ENCODE peak calls at places on chromosomes 4 and X, in five cellular contexts. One of them, this sample, is unnamed. For H3K27me3, the result is how much of the 10 kb centered on the place peaks cover.

GRCh38 chr4:188986271-188986689 is 847.0 kb downstream of the TRIML1 start:
- DNase-seq in HCT116: no peak
- DNase-seq in GM23248: peak
- DNase-seq in IMR-90: peak
- DNase-seq in neural progenitor cell: no peak
- DNase-seq in this sample: no peak

GRCh38 chrX:141652315-141652714 is 46.2 kb downstream of the SPANXD start:
- DNase-seq in HCT116: no peak
- DNase-seq in GM23248: no peak
- DNase-seq in IMR-90: no peak
- DNase-seq in neural progenitor cell: no peak
- DNase-seq in this sample: no peak

GRCh38 chr4:184801781-184802180 is 24.0 kb downstream of the ACSL1 start:
- DNase-seq in HCT116: no peak
- DNase-seq in GM23248: peak
- DNase-seq in IMR-90: peak
- DNase-seq in neural progenitor cell: no peak
- DNase-seq in this sample: no peak

GRCh38 chr4:158161561-158162354 is 11.1 kb downstream of the GASK1B start:
- DNase-seq in HCT116: peak
- DNase-seq in GM23248: peak
- DNase-seq in IMR-90: peak
- DNase-seq in neural progenitor cell: peak
- DNase-seq in this sample: no peak

GRCh38 chr4:22190855-22191254 is 242.3 kb upstream of the KCNIP4 start:
- DNase-seq in HCT116: no peak
- DNase-seq in GM23248: peak
- DNase-seq in IMR-90: peak
- DNase-seq in neural progenitor cell: no peak
- DNase-seq in this sample: no peak

GRCh38 chrX:47247999-47248320 is 15.2 kb downstream of the USP11 start:
- DNase-seq in HCT116: no peak
- DNase-seq in GM23248: no peak
- DNase-seq in IMR-90: no peak
- DNase-seq in neural progenitor cell: no peak
- DNase-seq in this sample: no peak

GRCh38 chr4:120858776-120859175 is 63.8 kb downstream of the PRDM5 start:
- DNase-seq in HCT116: no peak
- DNase-seq in GM23248: peak
- DNase-seq in IMR-90: peak
- DNase-seq in neural progenitor cell: no peak
- DNase-seq in this sample: no peak

GRCh38 chr4:150310159-150310895 is 232.1 kb downstream of the DCLK2 start:
- DNase-seq in HCT116: no peak
- DNase-seq in GM23248: peak
- DNase-seq in IMR-90: peak
- DNase-seq in neural progenitor cell: no peak
- DNase-seq in this sample: no peak

GRCh38 chrX:45240334-45240733 is 39.7 kb upstream of the DIPK2B start:
- DNase-seq in HCT116: no peak
- DNase-seq in GM23248: no peak
- DNase-seq in IMR-90: no peak
- DNase-seq in neural progenitor cell: no peak
- DNase-seq in this sample: no peak

GRCh38 chrX:154793084-154793483 is 12.2 kb downstream of the MPP1 start:
- DNase-seq in HCT116: no peak
- DNase-seq in GM23248: no peak
- DNase-seq in IMR-90: no peak
- DNase-seq in neural progenitor cell: no peak
- DNase-seq in this sample: no peak

GRCh38 chr4:87574996-87575395 is 33.3 kb upstream of the DSPP start:
- DNase-seq in HCT116: no peak
- DNase-seq in GM23248: peak
- DNase-seq in IMR-90: no peak
- DNase-seq in neural progenitor cell: no peak
- DNase-seq in this sample: no peak

GRCh38 chrX:100449696-100450606 is 39.9 kb upstream of the PCDH19 start:
- DNase-seq in HCT116: no peak
- DNase-seq in GM23248: no peak
- DNase-seq in IMR-90: no peak
- DNase-seq in neural progenitor cell: no peak
- DNase-seq in this sample: peak

GRCh38 chrX:45110494-45110893 is 90.2 kb downstream of the DIPK2B start:
- DNase-seq in HCT116: no peak
- DNase-seq in GM23248: no peak
- DNase-seq in IMR-90: no peak
- DNase-seq in neural progenitor cell: no peak
- DNase-seq in this sample: no peak

GRCh38 chrX:12610079-12610478 is 181.1 kb upstream of the PRPS2 start:
- DNase-seq in HCT116: no peak
- DNase-seq in GM23248: peak
- DNase-seq in IMR-90: peak
- DNase-seq in neural progenitor cell: no peak
- DNase-seq in this sample: no peak

GRCh38 chrX:121781991-121782390 is 734.6 kb downstream of the GLUD2 start:
- DNase-seq in HCT116: no peak
- DNase-seq in GM23248: no peak
- DNase-seq in IMR-90: no peak
- DNase-seq in neural progenitor cell: no peak
- DNase-seq in this sample: no peak

GRCh38 chr4:19689511-19689910 is 562.2 kb upstream of the SLIT2 start:
- DNase-seq in HCT116: no peak
- DNase-seq in GM23248: peak
- DNase-seq in IMR-90: peak
- DNase-seq in neural progenitor cell: no peak
- DNase-seq in this sample: no peak

GRCh38 chr4:34766935-34767859 is 1477.1 kb downstream of the ARAP2 start:
- DNase-seq in HCT116: no peak
- DNase-seq in GM23248: no peak
- DNase-seq in IMR-90: no peak
- DNase-seq in neural progenitor cell: no peak
- DNase-seq in this sample: no peak

GRCh38 chr4:149549911-149550310 is 265.7 kb downstream of the IQCM start:
- DNase-seq in HCT116: no peak
- DNase-seq in GM23248: no peak
- DNase-seq in IMR-90: no peak
- DNase-seq in neural progenitor cell: peak
- DNase-seq in this sample: no peak

GRCh38 chr4:58163172-58163571 is 1053.0 kb upstream of the IGFBP7 start:
- DNase-seq in HCT116: no peak
- DNase-seq in GM23248: no peak
- DNase-seq in IMR-90: no peak
- DNase-seq in neural progenitor cell: peak
- DNase-seq in this sample: no peak

GRCh38 chr4:159177265-159178146 is 74.6 kb downstream of the RAPGEF2 start:
- DNase-seq in HCT116: no peak
- DNase-seq in GM23248: no peak
- DNase-seq in IMR-90: no peak
- DNase-seq in neural progenitor cell: no peak
- DNase-seq in this sample: no peak

GRCh38 chr4:185238750-185239149 is 29.4 kb downstream of the SNX25 start:
- DNase-seq in HCT116: no peak
- DNase-seq in GM23248: peak
- DNase-seq in IMR-90: peak
- DNase-seq in neural progenitor cell: no peak
- DNase-seq in this sample: no peak

GRCh38 chr4:62548108-62548524 is 1348.0 kb downstream of the ADGRL3 start:
- DNase-seq in HCT116: no peak
- DNase-seq in GM23248: no peak
- DNase-seq in IMR-90: no peak
- DNase-seq in neural progenitor cell: peak
- DNase-seq in this sample: no peak

GRCh38 chr4:122762520-122762919 is 30.0 kb downstream of the BBS12 start:
- DNase-seq in HCT116: no peak
- DNase-seq in GM23248: no peak
- DNase-seq in IMR-90: no peak
- DNase-seq in neural progenitor cell: no peak
- DNase-seq in this sample: no peak

GRCh38 chr4:1177274-1178141 is 5.1 kb upstream of the SPON2 start:
- DNase-seq in HCT116: no peak
- DNase-seq in GM23248: peak
- DNase-seq in IMR-90: no peak
- DNase-seq in neural progenitor cell: no peak
- DNase-seq in this sample: peak

GRCh38 chrX:51334276-51334675 is 1.7 kb downstream of the NUDT10 start:
- DNase-seq in HCT116: no peak
- DNase-seq in GM23248: no peak
- DNase-seq in IMR-90: no peak
- DNase-seq in neural progenitor cell: no peak
- DNase-seq in this sample: no peak

GRCh38 chr4:163148466-163149336 is 18.0 kb downstream of the NAF1 start:
- DNase-seq in HCT116: no peak
- DNase-seq in GM23248: no peak
- DNase-seq in IMR-90: peak
- DNase-seq in neural progenitor cell: no peak
- DNase-seq in this sample: no peak

GRCh38 chrX:155027509-155028066 is 944 bp downstream of the FUNDC2 start:
- DNase-seq in HCT116: peak
- DNase-seq in GM23248: peak
- DNase-seq in IMR-90: peak
- DNase-seq in neural progenitor cell: no peak
- DNase-seq in this sample: peak

GRCh38 chrX:370244-370962 is 16.3 kb downstream of the PPP2R3B start:
- DNase-seq in HCT116: no peak
- DNase-seq in GM23248: no peak
- DNase-seq in IMR-90: no peak
- DNase-seq in neural progenitor cell: no peak
- DNase-seq in this sample: no peak

GRCh38 chrX:369563-370101 is 17.1 kb downstream of the PPP2R3B start:
- DNase-seq in HCT116: no peak
- DNase-seq in GM23248: no peak
- DNase-seq in IMR-90: no peak
- DNase-seq in neural progenitor cell: no peak
- DNase-seq in this sample: no peak

GRCh38 chrX:367349-367748 is 19.4 kb downstream of the PPP2R3B start:
- DNase-seq in HCT116: no peak
- DNase-seq in GM23248: no peak
- DNase-seq in IMR-90: no peak
- DNase-seq in neural progenitor cell: no peak
- DNase-seq in this sample: no peak

GRCh38 chrX:367866-368265 is 18.8 kb downstream of the PPP2R3B start:
- DNase-seq in HCT116: no peak
- DNase-seq in GM23248: no peak
- DNase-seq in IMR-90: no peak
- DNase-seq in neural progenitor cell: peak
- DNase-seq in this sample: no peak

DNA sequence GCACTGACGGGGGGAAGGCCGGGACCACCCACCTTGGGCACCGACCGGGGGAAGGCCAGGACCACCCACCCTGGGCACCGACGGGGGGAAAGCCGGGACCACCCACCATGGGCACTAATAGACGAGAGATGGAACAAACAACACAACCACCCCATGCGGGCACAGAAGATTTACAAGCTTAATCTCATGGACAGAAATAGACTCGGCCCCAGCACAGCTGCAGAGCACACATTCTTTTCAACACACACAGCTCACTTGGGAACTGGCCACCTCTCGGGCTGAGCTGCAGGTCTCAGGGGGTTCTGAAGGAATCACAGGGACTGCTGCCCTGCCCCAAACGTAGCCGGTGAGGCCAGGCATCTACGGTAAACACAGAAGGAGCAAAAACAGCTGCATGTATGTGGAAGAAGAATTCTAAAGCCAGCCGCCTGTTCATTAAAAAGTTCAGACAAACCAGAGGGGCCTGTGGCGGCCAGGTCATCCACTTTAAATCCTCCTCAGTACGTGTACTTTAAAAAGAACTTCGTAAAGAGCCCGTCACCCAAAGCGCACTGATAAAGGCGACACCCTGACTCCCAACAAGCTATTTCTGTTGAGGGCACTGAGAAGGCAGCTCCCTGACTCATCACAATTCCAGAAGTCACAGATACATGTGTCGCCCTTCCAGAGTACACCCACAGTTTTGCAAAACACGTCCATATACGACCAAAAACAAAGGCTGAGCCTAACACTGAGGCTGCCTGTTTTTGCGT is 17.7 kb downstream of the PPP2R3B start:
- DNase-seq in HCT116: no peak
- DNase-seq in GM23248: peak
- DNase-seq in IMR-90: peak
- DNase-seq in neural progenitor cell: peak
- DNase-seq in this sample: no peak
- H3K9ac ChIP-seq in HCT116: no peak
- H3K9ac ChIP-seq in GM23248: no peak
- H3K9ac ChIP-seq in IMR-90: no peak
- H3K9ac ChIP-seq in neural progenitor cell: no peak
- H3K9ac ChIP-seq in this sample: no peak

DNA sequence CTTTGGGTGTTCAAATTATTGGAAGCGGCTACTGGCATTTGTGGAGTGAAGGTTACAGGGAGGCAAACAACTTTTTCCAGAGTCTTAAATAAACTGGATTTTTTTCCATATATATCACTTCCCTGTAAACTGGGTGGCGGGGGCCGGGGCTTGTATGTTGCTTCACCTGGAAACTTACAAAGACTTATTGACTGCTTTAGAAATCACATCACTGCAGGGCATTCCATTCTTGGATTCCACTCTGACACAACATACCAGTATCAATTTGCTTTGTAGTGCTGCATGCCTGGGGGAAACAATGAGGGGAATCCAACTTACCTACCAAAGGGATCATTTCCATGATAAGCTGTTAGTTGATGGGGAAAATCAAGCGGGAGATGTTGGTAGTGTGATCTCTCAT is 21.7 kb upstream of the FAM156A start:
- DNase-seq in HCT116: no peak
- DNase-seq in GM23248: peak
- DNase-seq in IMR-90: no peak
- DNase-seq in neural progenitor cell: peak
- DNase-seq in this sample: no peak
- H3K27me3 ChIP-seq in HCT116: under half
- H3K27me3 ChIP-seq in GM23248: under half
- H3K27me3 ChIP-seq in IMR-90: under half
- H3K27me3 ChIP-seq in neural progenitor cell: under half
- H3K27me3 ChIP-seq in this sample: under half

GRCh38 chrX:34655496-34656258 is 1.4 kb downstream of the TMEM47 start:
- DNase-seq in HCT116: no peak
- DNase-seq in GM23248: peak
- DNase-seq in IMR-90: no peak
- DNase-seq in neural progenitor cell: peak
- DNase-seq in this sample: no peak
- H3K9ac ChIP-seq in HCT116: no peak
- H3K9ac ChIP-seq in GM23248: peak
- H3K9ac ChIP-seq in IMR-90: peak
- H3K9ac ChIP-seq in neural progenitor cell: peak
- H3K9ac ChIP-seq in this sample: peak

DNA sequence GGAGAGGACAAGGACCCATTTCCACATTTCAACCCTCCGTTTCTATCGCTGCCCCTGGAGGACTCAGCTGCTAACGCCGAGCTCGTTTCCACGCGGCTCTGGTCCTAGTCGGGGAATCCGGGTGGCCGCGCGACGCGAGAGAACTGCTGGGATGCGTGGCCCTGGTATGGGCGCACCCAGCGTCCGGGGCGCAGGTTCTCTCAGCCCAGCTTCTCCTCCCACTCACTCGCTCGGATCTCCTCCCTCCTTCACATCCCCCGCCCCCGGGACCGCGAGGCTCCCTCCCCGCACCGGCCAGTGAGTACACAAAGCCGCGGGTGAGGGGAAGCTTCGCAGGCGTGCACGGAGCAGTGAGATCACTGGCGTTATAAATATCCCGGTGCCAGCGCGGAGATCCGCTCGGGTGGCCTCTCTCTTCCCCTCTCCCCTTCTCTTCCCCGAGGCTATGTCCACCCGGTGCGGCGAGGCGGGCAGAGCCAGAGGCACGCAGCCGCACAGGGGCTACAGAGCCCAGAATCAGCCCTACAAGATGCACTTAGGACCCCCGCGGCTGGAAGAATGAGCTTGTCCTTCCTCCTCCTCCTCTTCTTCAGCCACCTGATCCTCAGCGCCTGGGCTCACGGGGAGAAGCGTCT is at the start of gene FGF5:
- DNase-seq in HCT116: no peak
- DNase-seq in GM23248: peak
- DNase-seq in IMR-90: peak
- DNase-seq in neural progenitor cell: peak
- DNase-seq in this sample: no peak
- H3K27me3 ChIP-seq in HCT116: under half
- H3K27me3 ChIP-seq in GM23248: under half
- H3K27me3 ChIP-seq in IMR-90: under half
- H3K27me3 ChIP-seq in neural progenitor cell: half or more
- H3K27me3 ChIP-seq in this sample: half or more

This sample was measured in colonic mucosa.